ENCODE peak calls at places on chromosomes 3 and 15, in ten cellular contexts. I is upper lobe of right lung, L is memory B cell, O is fibroblast of the aortic adventitia, U is frontal cortex, S is T follicular helper cell, Z is DMS153, H is stromal cell of bone marrow, P is heart right ventricle, W is cardiac fibroblast. G is an unnamed sample.
A peak's percentile ranks its signal among the peaks of the same experiment; 100 is the strongest.

GRCh38 chr3:8733332-8734094 is at the start of gene CAV3:
- DNase-seq in I (no peak), L (no peak), O (no peak), U (no peak), S (no peak), Z (no peak), H (no peak), P (peak; percentile 67), W (no peak), G (no peak)

GRCh38 chr3:189276481-189277190 is 104.9 kb downstream of the TPRG1 start:
- DNase-seq in I (no peak), L (no peak), O (peak; percentile 83), U (no peak), S (no peak), Z (no peak), H (peak; percentile 75), P (peak; percentile 12), W (peak; percentile 76), G (peak; percentile 64)

GRCh38 chr3:49703443-49703927 is 14.1 kb downstream of the RNF123 start:
- DNase-seq in I (no peak), L (peak; percentile 68), O (peak; percentile 58), U (peak; percentile 92), S (peak; percentile 55), Z (peak; percentile 17), H (peak; percentile 31), P (peak; percentile 44), W (peak; percentile 68), G (peak; percentile 49)

GRCh38 chr3:72344256-72345046 is 503.8 kb downstream of the SHQ1 start:
- DNase-seq in I (no peak), L (no peak), O (no peak), U (no peak), S (no peak), Z (no peak), H (no peak), P (no peak), W (peak; percentile 31), G (no peak)

GRCh38 chr15:60396964-60397771 is 618 bp downstream of the ANXA2 start:
- DNase-seq in I (peak; percentile 86), L (peak; percentile 39), O (peak; percentile 70), U (no peak), S (peak; percentile 11), Z (peak; percentile 4), H (peak; percentile 66), P (peak; percentile 75), W (peak; percentile 82), G (peak; percentile 57)

GRCh38 chr3:130963878-130964277 is 62.7 kb downstream of the ASTE1 start:
- DNase-seq in I (no peak), L (no peak), O (peak; percentile 96), U (no peak), S (no peak), Z (no peak), H (peak; percentile 67), P (no peak), W (peak; percentile 98), G (peak; percentile 93)

GRCh38 chr15:42577514-42578031 is 2.2 kb downstream of the STARD9 start:
- DNase-seq in I (no peak), L (no peak), O (peak; percentile 93), U (no peak), S (no peak), Z (no peak), H (peak; percentile 83), P (no peak), W (peak; percentile 83), G (peak; percentile 82)

GRCh38 chr15:91855684-91856553 is 2.4 kb downstream of the SLCO3A1 start:
- DNase-seq in I (peak; percentile 75), L (no peak), O (no peak), U (no peak), S (no peak), Z (peak; percentile 55), H (no peak), P (no peak), W (no peak), G (no peak)

GRCh38 chr15:71093089-71094024 is 21.9 kb upstream of the THSD4 start:
- DNase-seq in I (no peak), L (no peak), O (peak; percentile 53), U (no peak), S (no peak), Z (peak; percentile 33), H (peak; percentile 70), P (no peak), W (peak; percentile 76), G (peak; percentile 23)

GRCh38 chr3:111246967-111247760 is 175.5 kb downstream of the NECTIN3 start:
- DNase-seq in I (no peak), L (no peak), O (peak; percentile 21), U (no peak), S (no peak), Z (no peak), H (peak; percentile 79), P (no peak), W (peak; percentile 91), G (peak; percentile 87)

GRCh38 chr15:27091270-27091940 is 120.4 kb downstream of the GABRG3 start:
- DNase-seq in I (no peak), L (no peak), O (peak; percentile 60), U (no peak), S (no peak), Z (no peak), H (no peak), P (no peak), W (no peak), G (no peak)

GRCh38 chr15:26442680-26443079 is 330.2 kb downstream of the GABRB3 start:
- DNase-seq in I (no peak), L (no peak), O (no peak), U (no peak), S (no peak), Z (no peak), H (no peak), P (no peak), W (no peak), G (no peak)

GRCh38 chr3:32880225-32880624 is 62.4 kb downstream of the TRIM71 start:
- DNase-seq in I (no peak), L (no peak), O (no peak), U (no peak), S (no peak), Z (no peak), H (no peak), P (no peak), W (no peak), G (peak; percentile 67)

GRCh38 chr15:72680931-72681330 is 5.1 kb downstream of the HIGD2B start:
- DNase-seq in I (no peak), L (no peak), O (no peak), U (no peak), S (no peak), Z (no peak), H (no peak), P (no peak), W (no peak), G (no peak)

GRCh38 chr3:9352917-9353823 is 9.7 kb upstream of the THUMPD3 start:
- DNase-seq in I (peak; percentile 69), L (peak; percentile 31), O (peak; percentile 82), U (peak; percentile 75), S (peak; percentile 41), Z (peak; percentile 47), H (peak; percentile 41), P (peak; percentile 70), W (peak; percentile 79), G (peak; percentile 62)

GRCh38 chr15:44719293-44719999 is 8.1 kb downstream of the B2M start:
- DNase-seq in I (no peak), L (no peak), O (peak; percentile 18), U (no peak), S (peak; percentile 28), Z (no peak), H (no peak), P (no peak), W (peak; percentile 30), G (peak; percentile 33)

GRCh38 chr3:163033652-163034051 is 1537.0 kb downstream of the OTOL1 start:
- DNase-seq in I (no peak), L (no peak), O (no peak), U (no peak), S (no peak), Z (no peak), H (no peak), P (no peak), W (no peak), G (no peak)

GRCh38 chr3:87332789-87333188 is 56.4 kb upstream of the POU1F1 start:
- DNase-seq in I (no peak), L (no peak), O (no peak), U (no peak), S (no peak), Z (no peak), H (no peak), P (no peak), W (no peak), G (no peak)

GRCh38 chr15:62748175-62748574 is 294.4 kb upstream of the TPM1 start:
- DNase-seq in I (no peak), L (no peak), O (no peak), U (no peak), S (no peak), Z (no peak), H (no peak), P (no peak), W (no peak), G (no peak)

GRCh38 chr3:170589113-170589512 is 3.2 kb upstream of the SLC7A14 start:
- DNase-seq in I (no peak), L (no peak), O (no peak), U (no peak), S (no peak), Z (peak; percentile 74), H (no peak), P (no peak), W (no peak), G (no peak)

GRCh38 chr3:69921651-69922050 is 77.9 kb upstream of the SAMMSON start:
- DNase-seq in I (no peak), L (no peak), O (no peak), U (no peak), S (no peak), Z (no peak), H (no peak), P (no peak), W (no peak), G (no peak)

GRCh38 chr3:189590223-189590622 is 41.0 kb upstream of the TP63 start:
- DNase-seq in I (no peak), L (no peak), O (no peak), U (no peak), S (no peak), Z (no peak), H (no peak), P (no peak), W (no peak), G (no peak)

GRCh38 chr3:50194903-50195500 is 3.6 kb downstream of the GNAT1 start:
- DNase-seq in I (no peak), L (no peak), O (no peak), U (no peak), S (no peak), Z (no peak), H (no peak), P (no peak), W (peak; percentile 11), G (no peak)

GRCh38 chr3:196569003-196569516 is 600 bp downstream of the FBXO45 start:
- DNase-seq in I (peak; percentile 81), L (no peak), O (peak; percentile 11), U (no peak), S (peak; percentile 36), Z (no peak), H (no peak), P (no peak), W (peak; percentile 39), G (peak; percentile 3)

GRCh38 chr3:111998661-111999641 is at the start of gene TAGLN3:
- DNase-seq in I (no peak), L (no peak), O (no peak), U (peak; percentile 38), S (no peak), Z (peak; percentile 71), H (no peak), P (no peak), W (no peak), G (no peak)

G was measured in fibroblast of gingiva.